ENCODE peak calls at places on chromosomes 3 and 15, in nine cellular contexts. D is T-helper 1 cell, M is GM23248, Q is D341Med, C is OCI-LY7, J is heart right ventricle, B is Right ventricle myocardium superior, X is small intestine, U is AG04449. V is an unnamed sample.

GRCh38 chr3:169041677-169042171 is 621.8 kb downstream of the MECOM start:
- DNase-seq in D (no peak), M (peak; percentile 88), Q (no peak), C (no peak), J (no peak), B (no peak), X (peak; percentile 40), U (no peak), V (no peak)

GRCh38 chr3:128278761-128279593 is 125.7 kb downstream of the EEFSEC start:
- DNase-seq in D (no peak), M (peak; percentile 84), Q (no peak), C (no peak), J (peak; percentile 78), B (peak; percentile 89), X (no peak), U (peak; percentile 73), V (no peak)

GRCh38 chr15:78038585-78039247 is 38.8 kb downstream of the TBC1D2B start:
- DNase-seq in D (no peak), M (no peak), Q (no peak), C (no peak), J (no peak), B (no peak), X (peak; percentile 61), U (no peak), V (no peak)

GRCh38 chr3:196941846-196942225 is 492 bp downstream of the NCBP2 start:
- DNase-seq in D (peak; percentile 47), M (peak; percentile 86), Q (no peak), C (peak; percentile 60), J (peak; percentile 29), B (peak; percentile 59), X (no peak), U (no peak), V (peak; percentile 75)

GRCh38 chr3:196323723-196324122 is 5.7 kb upstream of the DYNLT2B start:
- DNase-seq in D (no peak), M (peak; percentile 36), Q (peak; percentile 71), C (no peak), J (no peak), B (no peak), X (no peak), U (no peak), V (no peak)

GRCh38 chr15:40976819-40977218 is 23.5 kb downstream of the CHAC1 start:
- DNase-seq in D (no peak), M (no peak), Q (no peak), C (no peak), J (no peak), B (no peak), X (no peak), U (no peak), V (no peak)

GRCh38 chr15:58472821-58473581 is 41.2 kb downstream of the LIPC start:
- DNase-seq in D (peak; percentile 18), M (no peak), Q (no peak), C (peak; percentile 24), J (no peak), B (no peak), X (no peak), U (no peak), V (no peak)

GRCh38 chr15:43930556-43930955 is 103.8 kb downstream of the WDR76 start:
- DNase-seq in D (no peak), M (no peak), Q (no peak), C (peak; percentile 8), J (peak; percentile 19), B (no peak), X (no peak), U (no peak), V (no peak)

GRCh38 chr3:23888617-23889228 is 28.1 kb downstream of the NKIRAS1 start:
- DNase-seq in D (no peak), M (peak; percentile 51), Q (no peak), C (peak; percentile 48), J (no peak), B (no peak), X (peak; percentile 21), U (no peak), V (no peak)

GRCh38 chr15:69623521-69624513 is 171.2 kb downstream of the RPLP1 start:
- DNase-seq in D (no peak), M (peak; percentile 28), Q (no peak), C (no peak), J (no peak), B (no peak), X (peak; percentile 19), U (no peak), V (no peak)

GRCh38 chr3:55309336-55309735 is 177.8 kb downstream of the WNT5A start:
- DNase-seq in D (no peak), M (peak; percentile 75), Q (no peak), C (no peak), J (no peak), B (no peak), X (no peak), U (no peak), V (no peak)

GRCh38 chr3:71360170-71360569 is 223.4 kb downstream of the FOXP1 start:
- DNase-seq in D (no peak), M (no peak), Q (no peak), C (no peak), J (no peak), B (no peak), X (no peak), U (no peak), V (no peak)

GRCh38 chr3:144801890-144802289 is 830.3 kb downstream of the DIPK2A start:
- DNase-seq in D (no peak), M (no peak), Q (no peak), C (no peak), J (no peak), B (no peak), X (no peak), U (no peak), V (no peak)

GRCh38 chr15:67880651-67881182 is 40.9 kb upstream of the RNU6-1 start:
- DNase-seq in D (no peak), M (peak; percentile 26), Q (no peak), C (peak; percentile 13), J (no peak), B (peak; percentile 50), X (peak; percentile 27), U (no peak), V (no peak)

GRCh38 chr3:19972056-19972455 is 25.2 kb downstream of the RAB5A start:
- DNase-seq in D (no peak), M (peak; percentile 46), Q (no peak), C (no peak), J (no peak), B (no peak), X (no peak), U (no peak), V (no peak)

GRCh38 chr15:38758001-38758400 is 193.4 kb upstream of the RASGRP1 start:
- DNase-seq in D (no peak), M (peak; percentile 69), Q (no peak), C (no peak), J (no peak), B (no peak), X (no peak), U (peak; percentile 79), V (no peak)

GRCh38 chr15:96053039-96054021 is 277.2 kb upstream of the NR2F2 start:
- DNase-seq in D (no peak), M (peak; percentile 9), Q (peak; percentile 77), C (no peak), J (peak; percentile 72), B (peak; percentile 78), X (peak; percentile 32), U (no peak), V (peak; percentile 47)

GRCh38 chr3:11185564-11186317 is 31.4 kb downstream of the HRH1 start:
- DNase-seq in D (no peak), M (peak; percentile 97), Q (no peak), C (no peak), J (peak; percentile 56), B (peak; percentile 76), X (peak; percentile 40), U (peak; percentile 88), V (no peak)

GRCh38 chr15:71651750-71652186 is 158.6 kb upstream of the NR2E3 start:
- DNase-seq in D (no peak), M (peak; percentile 72), Q (no peak), C (peak; percentile 45), J (no peak), B (no peak), X (peak; percentile 52), U (peak; percentile 69), V (peak; percentile 6)

GRCh38 chr15:38459480-38459879 is 5.6 kb downstream of the FAM98B start:
- DNase-seq in D (no peak), M (no peak), Q (no peak), C (no peak), J (no peak), B (no peak), X (no peak), U (no peak), V (no peak)

GRCh38 chr15:68423359-68424028 is 8.5 kb downstream of the ITGA11 start:
- DNase-seq in D (no peak), M (no peak), Q (no peak), C (no peak), J (no peak), B (no peak), X (no peak), U (no peak), V (no peak)

GRCh38 chr3:119604878-119605277 is 7.2 kb downstream of the PLA1A start:
- DNase-seq in D (no peak), M (peak; percentile 78), Q (no peak), C (no peak), J (no peak), B (no peak), X (no peak), U (no peak), V (no peak)

GRCh38 chr3:46908294-46908985 is 30.9 kb downstream of the PTH1R start:
- DNase-seq in D (no peak), M (peak; percentile 71), Q (no peak), C (no peak), J (no peak), B (peak; percentile 72), X (no peak), U (peak; percentile 46), V (no peak)

GRCh38 chr15:79656151-79656797 is 224.1 kb downstream of the MINAR1 start:
- DNase-seq in D (no peak), M (no peak), Q (no peak), C (no peak), J (no peak), B (no peak), X (no peak), U (no peak), V (no peak)

GRCh38 chr3:189936210-189936609 is 184.5 kb downstream of the P3H2 start:
- DNase-seq in D (no peak), M (peak; percentile 22), Q (no peak), C (no peak), J (no peak), B (no peak), X (no peak), U (no peak), V (no peak)

GRCh38 chr15:77024273-77025065 is 29.5 kb downstream of the PSTPIP1 start:
- DNase-seq in D (peak; percentile 49), M (peak; percentile 63), Q (peak; percentile 90), C (peak; percentile 71), J (peak; percentile 79), B (peak; percentile 83), X (peak; percentile 58), U (no peak), V (no peak)

GRCh38 chr3:40387001-40387894 is at the start of gene ENTPD3:
- DNase-seq in D (no peak), M (peak; percentile 60), Q (peak; percentile 47), C (no peak), J (peak; percentile 21), B (peak; percentile 41), X (peak; percentile 38), U (no peak), V (no peak)

GRCh38 chr15:75302318-75302717 is 19.7 kb downstream of the GOLGA6D start:
- DNase-seq in D (no peak), M (no peak), Q (no peak), C (no peak), J (no peak), B (no peak), X (no peak), U (no peak), V (no peak)

V was measured in NCI-H2107.